ENCODE peak calls at places on chromosomes 6 and 20, in eight cellular contexts. One of them, this sample, is unnamed.

GRCh38 chr6:109772961-109773431 is 81.9 kb downstream of the FIG4 start:
- DNase-seq in H1: no peak
- DNase-seq in HCT116: no peak
- DNase-seq in K562: no peak
- DNase-seq in GM12878: no peak
- DNase-seq in endothelial cell of umbilical vein: no peak
- DNase-seq in SK-N-SH: no peak
- DNase-seq in HepG2: no peak
- DNase-seq in this sample: no peak

GRCh38 chr20:58900292-58900931 is 47.9 kb downstream of the GNAS start:
- DNase-seq in H1: no peak
- DNase-seq in HCT116: no peak
- DNase-seq in K562: no peak
- DNase-seq in GM12878: no peak
- DNase-seq in endothelial cell of umbilical vein: no peak
- DNase-seq in SK-N-SH: no peak
- DNase-seq in HepG2: no peak
- DNase-seq in this sample: no peak

GRCh38 chr6:170441316-170441715 is 111.8 kb downstream of the PSMB1 start:
- DNase-seq in H1: no peak
- DNase-seq in HCT116: no peak
- DNase-seq in K562: no peak
- DNase-seq in GM12878: no peak
- DNase-seq in endothelial cell of umbilical vein: no peak
- DNase-seq in SK-N-SH: no peak
- DNase-seq in HepG2: no peak
- DNase-seq in this sample: no peak

GRCh38 chr6:147285087-147285855 is 81.1 kb downstream of the STXBP5 start:
- DNase-seq in H1: no peak
- DNase-seq in HCT116: peak
- DNase-seq in K562: peak
- DNase-seq in GM12878: no peak
- DNase-seq in endothelial cell of umbilical vein: peak
- DNase-seq in SK-N-SH: peak
- DNase-seq in HepG2: peak
- DNase-seq in this sample: peak

GRCh38 chr20:36881888-36882287 is 6.0 kb downstream of the TLDC2 start:
- DNase-seq in H1: no peak
- DNase-seq in HCT116: no peak
- DNase-seq in K562: peak
- DNase-seq in GM12878: no peak
- DNase-seq in endothelial cell of umbilical vein: no peak
- DNase-seq in SK-N-SH: no peak
- DNase-seq in HepG2: no peak
- DNase-seq in this sample: no peak

GRCh38 chr20:6632187-6632586 is 135.3 kb upstream of the BMP2 start:
- DNase-seq in H1: no peak
- DNase-seq in HCT116: no peak
- DNase-seq in K562: peak
- DNase-seq in GM12878: no peak
- DNase-seq in endothelial cell of umbilical vein: no peak
- DNase-seq in SK-N-SH: peak
- DNase-seq in HepG2: peak
- DNase-seq in this sample: peak

GRCh38 chr20:34562643-34563042 is 4.1 kb downstream of the MAP1LC3A start:
- DNase-seq in H1: no peak
- DNase-seq in HCT116: no peak
- DNase-seq in K562: no peak
- DNase-seq in GM12878: no peak
- DNase-seq in endothelial cell of umbilical vein: peak
- DNase-seq in SK-N-SH: peak
- DNase-seq in HepG2: peak
- DNase-seq in this sample: no peak

GRCh38 chr20:12570371-12570770 is 438.4 kb upstream of the SPTLC3 start:
- DNase-seq in H1: peak
- DNase-seq in HCT116: no peak
- DNase-seq in K562: no peak
- DNase-seq in GM12878: no peak
- DNase-seq in endothelial cell of umbilical vein: no peak
- DNase-seq in SK-N-SH: peak
- DNase-seq in HepG2: peak
- DNase-seq in this sample: no peak

GRCh38 chr6:112245511-112246203 is 8.7 kb downstream of the LAMA4 start:
- DNase-seq in H1: no peak
- DNase-seq in HCT116: no peak
- DNase-seq in K562: no peak
- DNase-seq in GM12878: no peak
- DNase-seq in endothelial cell of umbilical vein: peak
- DNase-seq in SK-N-SH: no peak
- DNase-seq in HepG2: no peak
- DNase-seq in this sample: peak

GRCh38 chr6:151063339-151063738 is 176.4 kb upstream of the AKAP12 start:
- DNase-seq in H1: no peak
- DNase-seq in HCT116: peak
- DNase-seq in K562: no peak
- DNase-seq in GM12878: no peak
- DNase-seq in endothelial cell of umbilical vein: peak
- DNase-seq in SK-N-SH: no peak
- DNase-seq in HepG2: no peak
- DNase-seq in this sample: no peak

GRCh38 chr6:155341130-155341828 is 27.0 kb upstream of the TFB1M start:
- DNase-seq in H1: no peak
- DNase-seq in HCT116: no peak
- DNase-seq in K562: no peak
- DNase-seq in GM12878: no peak
- DNase-seq in endothelial cell of umbilical vein: no peak
- DNase-seq in SK-N-SH: no peak
- DNase-seq in HepG2: peak
- DNase-seq in this sample: no peak

GRCh38 chr20:24663496-24663895 is 194.1 kb downstream of the SYNDIG1 start:
- DNase-seq in H1: no peak
- DNase-seq in HCT116: no peak
- DNase-seq in K562: no peak
- DNase-seq in GM12878: no peak
- DNase-seq in endothelial cell of umbilical vein: no peak
- DNase-seq in SK-N-SH: no peak
- DNase-seq in HepG2: no peak
- DNase-seq in this sample: no peak

GRCh38 chr6:111361648-111362047 is 121.4 kb downstream of the REV3L start:
- DNase-seq in H1: peak
- DNase-seq in HCT116: peak
- DNase-seq in K562: peak
- DNase-seq in GM12878: no peak
- DNase-seq in endothelial cell of umbilical vein: peak
- DNase-seq in SK-N-SH: peak
- DNase-seq in HepG2: peak
- DNase-seq in this sample: no peak

GRCh38 chr20:10672579-10673127 is 1.1 kb downstream of the JAG1 start:
- DNase-seq in H1: no peak
- DNase-seq in HCT116: no peak
- DNase-seq in K562: peak
- DNase-seq in GM12878: no peak
- DNase-seq in endothelial cell of umbilical vein: peak
- DNase-seq in SK-N-SH: peak
- DNase-seq in HepG2: peak
- DNase-seq in this sample: no peak
- H3K4me3 ChIP-seq in H1: peak
- H3K4me3 ChIP-seq in HCT116: peak
- H3K4me3 ChIP-seq in K562: peak
- H3K4me3 ChIP-seq in GM12878: peak
- H3K4me3 ChIP-seq in endothelial cell of umbilical vein: peak
- H3K4me3 ChIP-seq in SK-N-SH: peak
- H3K4me3 ChIP-seq in HepG2: peak
- H3K4me3 ChIP-seq in this sample: peak

DNA sequence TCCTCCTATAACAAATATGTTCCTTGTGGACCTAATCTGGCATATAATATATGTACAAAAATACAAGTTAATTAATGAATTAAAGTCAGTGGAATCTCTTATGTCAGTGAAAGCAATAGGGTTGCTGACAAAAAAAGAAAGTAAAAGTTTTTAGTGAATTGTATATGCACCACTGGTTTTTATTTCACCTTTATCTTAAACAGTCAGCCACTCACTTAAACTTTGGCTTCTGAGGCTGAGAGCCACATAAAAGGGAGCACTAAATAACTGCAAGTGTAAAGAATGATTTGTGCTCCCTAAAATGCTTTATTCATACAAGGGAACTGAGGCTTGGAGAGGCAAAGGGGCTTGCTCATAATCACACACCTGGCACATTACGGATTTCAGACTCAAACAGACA is 9.9 kb upstream of the F13A1 start:
- DNase-seq in H1: no peak
- DNase-seq in HCT116: no peak
- DNase-seq in K562: no peak
- DNase-seq in GM12878: no peak
- DNase-seq in endothelial cell of umbilical vein: no peak
- DNase-seq in SK-N-SH: no peak
- DNase-seq in HepG2: no peak
- DNase-seq in this sample: no peak
- H3K9ac ChIP-seq in H1: no peak
- H3K9ac ChIP-seq in HCT116: no peak
- H3K9ac ChIP-seq in K562: no peak
- H3K9ac ChIP-seq in GM12878: peak
- H3K9ac ChIP-seq in endothelial cell of umbilical vein: no peak
- H3K9ac ChIP-seq in SK-N-SH: no peak
- H3K9ac ChIP-seq in HepG2: no peak
- H3K9ac ChIP-seq in this sample: no peak

GRCh38 chr20:48772183-48772976 is 55.4 kb downstream of the PREX1 start:
- DNase-seq in H1: no peak
- DNase-seq in HCT116: no peak
- DNase-seq in K562: no peak
- DNase-seq in GM12878: no peak
- DNase-seq in endothelial cell of umbilical vein: peak
- DNase-seq in SK-N-SH: no peak
- DNase-seq in HepG2: no peak
- DNase-seq in this sample: no peak
- TF ChIP-seq POLR2AphosphoS5 in H1: no peak
- TF ChIP-seq POLR2AphosphoS5 in HCT116: no peak
- TF ChIP-seq POLR2AphosphoS5 in K562: no peak
- TF ChIP-seq POLR2AphosphoS5 in GM12878: no peak
- TF ChIP-seq POLR2AphosphoS5 in endothelial cell of umbilical vein: no peak
- TF ChIP-seq POLR2AphosphoS5 in SK-N-SH: no peak
- TF ChIP-seq POLR2AphosphoS5 in HepG2: no peak
- TF ChIP-seq POLR2AphosphoS5 in this sample: no peak

DNA sequence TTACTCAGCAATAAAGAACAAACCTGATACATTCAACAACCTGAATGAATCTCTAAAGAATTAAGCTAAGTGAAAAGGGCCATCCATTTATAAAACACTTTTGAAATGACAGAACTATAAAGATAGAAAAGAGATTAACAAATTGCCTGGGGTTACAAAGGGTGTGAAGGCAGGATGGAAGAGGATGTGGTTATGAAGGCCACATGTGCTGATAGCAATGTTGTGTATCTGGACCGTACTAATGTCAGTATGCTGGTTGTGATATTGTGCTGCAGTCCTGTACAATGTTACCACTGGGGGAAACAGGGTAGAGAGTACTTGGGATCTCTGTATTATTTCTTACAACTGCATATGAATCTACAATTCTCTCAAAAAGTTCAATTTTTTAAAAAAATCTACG is 36.4 kb downstream of the ELOVL5 start:
- DNase-seq in H1: no peak
- DNase-seq in HCT116: no peak
- DNase-seq in K562: peak
- DNase-seq in GM12878: no peak
- DNase-seq in endothelial cell of umbilical vein: no peak
- DNase-seq in SK-N-SH: peak
- DNase-seq in HepG2: no peak
- DNase-seq in this sample: no peak
- H3K4me3 ChIP-seq in H1: no peak
- H3K4me3 ChIP-seq in HCT116: no peak
- H3K4me3 ChIP-seq in K562: no peak
- H3K4me3 ChIP-seq in GM12878: no peak
- H3K4me3 ChIP-seq in endothelial cell of umbilical vein: no peak
- H3K4me3 ChIP-seq in SK-N-SH: no peak
- H3K4me3 ChIP-seq in HepG2: no peak
- H3K4me3 ChIP-seq in this sample: no peak